ENCODE peak calls at places on chromosomes 2 and 18, in five cellular contexts. X, K, H, W and U are unnamed samples.

GRCh38 chr2:107036293-107036692 is 150.3 kb upstream of the ST6GAL2 start:
- DNase-seq in H (no peak), X (no peak), W (no peak), K (no peak), U (no peak)

GRCh38 chr2:7053650-7054262 is 136.5 kb downstream of the RNF144A start:
- DNase-seq in X (no peak), K (no peak), H (no peak), W (no peak), U (no peak)

GRCh38 chr2:209661286-209661685 is 110.3 kb upstream of the UNC80 start:
- DNase-seq in W (no peak), X (no peak), H (no peak), K (no peak), U (no peak)

GRCh38 chr2:80058562-80058961 is 246.0 kb downstream of the LRRTM1 start:
- DNase-seq in K (no peak), H (no peak), W (no peak), X (no peak), U (no peak)

GRCh38 chr2:1313240-1313924 is 99.9 kb upstream of the TPO start:
- DNase-seq in X (no peak), K (no peak), W (no peak), H (no peak), U (no peak)

GRCh38 chr2:205763708-205764501 is 81.6 kb downstream of the NRP2 start:
- DNase-seq in W (peak; percentile 61), X (peak; percentile 42), H (no peak), K (peak; percentile 74), U (peak; percentile 20)

GRCh38 chr2:44247924-44248323 is 27.4 kb upstream of the SLC3A1 start:
- DNase-seq in H (no peak), K (no peak), W (no peak), X (no peak), U (no peak)

GRCh38 chr2:15889800-15890498 is 50.4 kb upstream of the MYCN start:
- DNase-seq in W (no peak), K (no peak), X (no peak), H (no peak), U (no peak)

GRCh38 chr2:219344756-219345458 is 12.4 kb upstream of the RESP18 start:
- DNase-seq in X (no peak), H (no peak), W (peak; percentile 67), K (no peak), U (no peak)

GRCh38 chr2:210169871-210170441 is 1.3 kb downstream of the KANSL1L start:
- DNase-seq in X (peak; percentile 11), W (no peak), K (no peak), H (no peak), U (no peak)

GRCh38 chr2:41836944-41837343 is 210.9 kb upstream of the PKDCC start:
- DNase-seq in H (peak; percentile 7), K (no peak), X (peak; percentile 29), W (no peak), U (no peak)

GRCh38 chr2:70620020-70620419 is 66.4 kb upstream of the TGFA start:
- DNase-seq in W (no peak), K (no peak), X (no peak), H (no peak), U (no peak)

GRCh38 chr18:47944972-47945843 is 14.7 kb upstream of the SMAD2 start:
- DNase-seq in X (no peak), W (no peak), H (no peak), K (no peak), U (no peak)

GRCh38 chr2:15942711-15943345 is 2.5 kb downstream of the MYCN start:
- DNase-seq in X (no peak), H (no peak), W (no peak), K (no peak), U (no peak)

GRCh38 chr2:7878786-7879515 is 802.9 kb upstream of the ID2 start:
- DNase-seq in W (no peak), K (no peak), H (no peak), X (no peak), U (no peak)

GRCh38 chr2:156400704-156401678 is 35.2 kb upstream of the GPD2 start:
- DNase-seq in W (peak; percentile 68), X (peak; percentile 57), K (peak; percentile 78), H (peak; percentile 75), U (peak; percentile 77)

GRCh38 chr18:63454497-63454896 is 22.3 kb upstream of the SERPINB5 start:
- DNase-seq in K (no peak), X (no peak), H (no peak), W (no peak), U (no peak)

GRCh38 chr2:168119519-168120141 is 127.8 kb downstream of the STK39 start:
- DNase-seq in X (peak; percentile 26), H (peak; percentile 41), W (no peak), K (no peak), U (no peak)

GRCh38 chr18:8049147-8049546 is 482.0 kb downstream of the PTPRM start:
- DNase-seq in X (no peak), W (no peak), K (no peak), H (no peak), U (no peak)

GRCh38 chr2:99867690-99868089 is 274.7 kb downstream of the AFF3 start:
- DNase-seq in H (no peak), X (no peak), W (no peak), K (no peak), U (no peak)

GRCh38 chr2:219155054-219155644 is 5.5 kb downstream of the NHEJ1 start:
- DNase-seq in H (peak; percentile 78), X (peak; percentile 63), K (no peak), W (no peak), U (no peak)

GRCh38 chr2:173028141-173028540 is 47.5 kb upstream of the MAP3K20 start:
- DNase-seq in W (no peak), X (no peak), H (no peak), K (no peak), U (no peak)

GRCh38 chr2:181183878-181184553 is 203.6 kb downstream of the UBE2E3 start:
- DNase-seq in H (no peak), W (no peak), X (no peak), K (no peak), U (no peak)

GRCh38 chr2:17199741-17200140 is 318.5 kb downstream of the RAD51AP2 start:
- DNase-seq in W (no peak), K (no peak), X (no peak), H (no peak), U (no peak)

GRCh38 chr2:73292316-73292905 is 937 bp downstream of the EGR4 start:
- DNase-seq in H (no peak), X (no peak), W (no peak), K (no peak), U (no peak)

GRCh38 chr2:73289304-73289703 is 4.0 kb downstream of the EGR4 start:
- DNase-seq in H (no peak), K (no peak), X (no peak), W (no peak), U (no peak)

GRCh38 chr2:73291093-73291460 is 2.3 kb downstream of the EGR4 start:
- DNase-seq in H (no peak), X (no peak), W (peak; percentile 54), K (peak; percentile 73), U (peak; percentile 54)

GRCh38 chr2:73291461-73292315 is 1.7 kb downstream of the EGR4 start:
- DNase-seq in W (no peak), K (no peak), H (no peak), X (no peak), U (no peak)

DNA sequence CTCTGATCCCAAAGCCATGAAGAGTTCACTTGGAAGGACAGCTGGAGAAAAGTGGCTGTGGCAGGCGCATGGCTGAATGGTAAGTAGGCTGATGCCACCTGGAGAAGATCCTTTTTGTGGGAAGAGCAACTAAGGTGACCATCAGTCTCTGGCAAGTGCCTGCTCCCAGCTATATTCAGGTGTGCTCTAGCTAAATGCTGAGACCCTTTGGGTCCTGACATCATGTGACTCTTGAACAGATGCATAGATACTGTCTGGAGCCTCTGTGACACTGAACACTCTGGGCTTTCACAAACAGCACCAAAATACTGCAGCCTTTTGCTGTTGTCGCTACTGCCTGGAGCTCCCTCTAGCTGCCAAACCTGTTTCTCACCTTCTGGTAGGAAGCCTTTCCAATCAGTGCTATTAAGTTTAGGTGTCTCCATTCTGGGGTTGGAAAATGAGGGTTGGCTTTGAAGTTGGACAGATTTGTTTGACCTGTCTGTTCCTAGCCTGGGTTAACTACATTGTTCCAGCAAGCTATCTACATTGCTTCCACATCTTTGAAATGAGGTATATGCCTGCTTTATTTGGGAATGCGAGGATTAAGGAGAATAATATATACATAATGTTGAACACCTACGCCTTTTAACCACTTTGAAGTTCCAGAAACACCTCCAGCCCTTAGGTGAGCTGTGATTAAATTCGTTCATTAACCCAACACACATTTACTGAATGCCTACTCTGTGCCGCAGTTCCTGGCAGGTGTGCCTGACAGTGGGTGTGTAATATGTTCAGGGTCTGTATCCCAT is 3.1 kb downstream of the EGR4 start:
- DNase-seq in H (no peak), K (no peak), W (no peak), X (no peak), U (no peak)
- TF ChIP-seq CTCF in H (peak; percentile 60), K (peak; percentile 40), W (peak; percentile 28), X (peak; percentile 72), U (peak; percentile 59)

GRCh38 chr2:216219866-216220265 is 110.7 kb downstream of the XRCC5 start:
- DNase-seq in H (no peak), W (no peak), X (no peak), K (no peak), U (no peak)

GRCh38 chr2:216217904-216218260 is 108.7 kb downstream of the XRCC5 start:
- DNase-seq in K (no peak), X (no peak), H (no peak), W (no peak), U (no peak)

GRCh38 chr2:216214768-216215167 is 105.6 kb downstream of the XRCC5 start:
- DNase-seq in H (no peak), K (no peak), W (no peak), X (no peak), U (no peak)

GRCh38 chr2:216216951-216217903 is 108.1 kb downstream of the XRCC5 start:
- DNase-seq in K (no peak), W (no peak), H (no peak), X (peak; percentile 53), U (no peak)

GRCh38 chr2:216215991-216216390 is 106.8 kb downstream of the XRCC5 start:
- DNase-seq in W (no peak), X (peak; percentile 11), K (no peak), H (no peak), U (no peak)
- TF ChIP-seq CTCF in W (no peak), X (peak; percentile 49), K (no peak), H (peak; percentile 18), U (peak; percentile 27)

GRCh38 chr18:77197073-77197472 is 52.6 kb upstream of the GALR1 start:
- DNase-seq in H (peak; percentile 13), X (no peak), W (no peak), K (no peak), U (no peak)
- TF ChIP-seq CTCF in H (peak; percentile 47), X (peak; percentile 30), W (no peak), K (no peak), U (no peak)

DNA sequence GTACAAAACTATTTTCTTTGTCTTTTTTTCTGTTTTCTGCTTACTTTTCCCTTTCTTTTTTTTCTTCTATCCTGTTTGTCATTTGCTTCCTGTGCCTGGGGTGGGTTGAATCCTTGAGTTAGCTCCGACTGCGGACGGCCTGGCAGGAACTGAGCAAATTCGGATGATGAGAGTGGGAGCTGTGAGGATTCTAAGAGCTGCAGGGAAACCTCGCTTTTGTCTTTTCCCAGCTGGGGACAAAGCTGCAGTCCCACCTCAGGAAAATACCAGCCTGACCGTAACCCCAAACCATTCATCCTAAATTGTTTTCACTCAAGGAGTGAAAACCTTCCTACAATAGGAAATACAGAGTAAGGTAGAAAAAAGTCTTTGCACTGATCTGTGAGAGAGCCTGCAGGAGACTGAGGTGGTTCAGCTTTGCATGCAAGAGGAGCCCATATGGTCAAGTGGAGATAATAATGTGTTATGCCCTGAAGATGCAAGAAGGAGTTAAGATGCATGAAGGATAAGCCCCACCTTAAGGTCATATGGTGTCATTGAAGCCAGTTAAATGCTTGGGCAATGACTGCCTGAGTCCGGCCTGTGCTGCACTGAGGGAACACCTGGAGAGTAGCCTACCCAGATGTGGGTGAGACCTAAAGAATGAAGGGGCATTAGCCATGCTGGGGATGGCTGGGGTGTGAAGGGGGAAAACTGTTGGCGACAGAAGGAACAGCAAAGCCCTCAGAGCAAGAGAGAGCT is 31.7 kb upstream of the ARL4C start:
- DNase-seq in X (no peak), K (no peak), H (no peak), W (no peak), U (no peak)
- TF ChIP-seq CTCF in X (no peak), K (no peak), H (no peak), W (no peak), U (no peak)